ENCODE peak calls at places on chromosomes 16 and 17, in seven cellular contexts. One of them, this sample, is unnamed.

GRCh38 chr17:57989011-57989345 is 924 bp upstream of the VEZF1 start:
- DNase-seq in T-cell: no peak
- DNase-seq in GM03348: no peak
- DNase-seq in tibial nerve: no peak
- DNase-seq in dermis microvascular lymphatic vessel endothelial cell: no peak
- DNase-seq in cardiac muscle cell: no peak
- DNase-seq in fibroblast of lung: peak; percentile 29
- DNase-seq in this sample: peak; percentile 39

GRCh38 chr16:27228621-27229501 is 25.5 kb downstream of the KDM8 start:
- DNase-seq in T-cell: no peak
- DNase-seq in GM03348: no peak
- DNase-seq in tibial nerve: no peak
- DNase-seq in dermis microvascular lymphatic vessel endothelial cell: no peak
- DNase-seq in cardiac muscle cell: no peak
- DNase-seq in fibroblast of lung: no peak
- DNase-seq in this sample: no peak

GRCh38 chr17:9488556-9488955 is 87.1 kb downstream of the STX8 start:
- DNase-seq in T-cell: no peak
- DNase-seq in GM03348: no peak
- DNase-seq in tibial nerve: no peak
- DNase-seq in dermis microvascular lymphatic vessel endothelial cell: no peak
- DNase-seq in cardiac muscle cell: no peak
- DNase-seq in fibroblast of lung: peak; percentile 54
- DNase-seq in this sample: no peak

GRCh38 chr16:57187508-57187854 is 1.4 kb downstream of the RSPRY1 start:
- DNase-seq in T-cell: no peak
- DNase-seq in GM03348: no peak
- DNase-seq in tibial nerve: no peak
- DNase-seq in dermis microvascular lymphatic vessel endothelial cell: no peak
- DNase-seq in cardiac muscle cell: peak; percentile 22
- DNase-seq in fibroblast of lung: no peak
- DNase-seq in this sample: peak; percentile 14

GRCh38 chr16:77905356-77905920 is 116.9 kb upstream of the CLEC3A start:
- DNase-seq in T-cell: no peak
- DNase-seq in GM03348: no peak
- DNase-seq in tibial nerve: no peak
- DNase-seq in dermis microvascular lymphatic vessel endothelial cell: no peak
- DNase-seq in cardiac muscle cell: no peak
- DNase-seq in fibroblast of lung: peak; percentile 6
- DNase-seq in this sample: no peak

GRCh38 chr16:56743840-56744239 is 13.9 kb downstream of the NUP93 start:
- DNase-seq in T-cell: no peak
- DNase-seq in GM03348: peak; percentile 44
- DNase-seq in tibial nerve: no peak
- DNase-seq in dermis microvascular lymphatic vessel endothelial cell: peak; percentile 27
- DNase-seq in cardiac muscle cell: peak; percentile 61
- DNase-seq in fibroblast of lung: peak; percentile 55
- DNase-seq in this sample: peak; percentile 74

GRCh38 chr16:89410794-89411309 is 79.5 kb downstream of the ANKRD11 start:
- DNase-seq in T-cell: peak; percentile 35
- DNase-seq in GM03348: peak; percentile 79
- DNase-seq in tibial nerve: peak; percentile 43
- DNase-seq in dermis microvascular lymphatic vessel endothelial cell: peak; percentile 93
- DNase-seq in cardiac muscle cell: peak; percentile 91
- DNase-seq in fibroblast of lung: peak; percentile 89
- DNase-seq in this sample: peak; percentile 96

GRCh38 chr17:57588086-57588485 is 157.0 kb downstream of the CCDC182 start:
- DNase-seq in T-cell: no peak
- DNase-seq in GM03348: no peak
- DNase-seq in tibial nerve: no peak
- DNase-seq in dermis microvascular lymphatic vessel endothelial cell: no peak
- DNase-seq in cardiac muscle cell: no peak
- DNase-seq in fibroblast of lung: peak; percentile 17
- DNase-seq in this sample: no peak

GRCh38 chr16:3173892-3174617 is 13.9 kb upstream of the OR1F1 start:
- DNase-seq in T-cell: no peak
- DNase-seq in GM03348: no peak
- DNase-seq in tibial nerve: no peak
- DNase-seq in dermis microvascular lymphatic vessel endothelial cell: no peak
- DNase-seq in cardiac muscle cell: no peak
- DNase-seq in fibroblast of lung: no peak
- DNase-seq in this sample: no peak

GRCh38 chr17:42179911-42180410 is 981 bp downstream of the KCNH4 start:
- DNase-seq in T-cell: no peak
- DNase-seq in GM03348: peak; percentile 78
- DNase-seq in tibial nerve: no peak
- DNase-seq in dermis microvascular lymphatic vessel endothelial cell: no peak
- DNase-seq in cardiac muscle cell: peak; percentile 57
- DNase-seq in fibroblast of lung: peak; percentile 24
- DNase-seq in this sample: peak; percentile 50

GRCh38 chr17:48471807-48472484 is 41.9 kb upstream of the SKAP1 start:
- DNase-seq in T-cell: no peak
- DNase-seq in GM03348: no peak
- DNase-seq in tibial nerve: no peak
- DNase-seq in dermis microvascular lymphatic vessel endothelial cell: no peak
- DNase-seq in cardiac muscle cell: no peak
- DNase-seq in fibroblast of lung: no peak
- DNase-seq in this sample: no peak

GRCh38 chr17:32161506-32162365 is 19.4 kb downstream of the RHOT1 start:
- DNase-seq in T-cell: no peak
- DNase-seq in GM03348: peak; percentile 73
- DNase-seq in tibial nerve: no peak
- DNase-seq in dermis microvascular lymphatic vessel endothelial cell: no peak
- DNase-seq in cardiac muscle cell: peak; percentile 83
- DNase-seq in fibroblast of lung: peak; percentile 95
- DNase-seq in this sample: no peak

GRCh38 chr16:72021043-72021442 is 12.5 kb downstream of the DHODH start:
- DNase-seq in T-cell: no peak
- DNase-seq in GM03348: no peak
- DNase-seq in tibial nerve: no peak
- DNase-seq in dermis microvascular lymphatic vessel endothelial cell: no peak
- DNase-seq in cardiac muscle cell: no peak
- DNase-seq in fibroblast of lung: no peak
- DNase-seq in this sample: no peak

GRCh38 chr16:69482410-69482951 is 58.1 kb downstream of the CYB5B start:
- DNase-seq in T-cell: no peak
- DNase-seq in GM03348: peak; percentile 76
- DNase-seq in tibial nerve: peak; percentile 65
- DNase-seq in dermis microvascular lymphatic vessel endothelial cell: peak; percentile 98
- DNase-seq in cardiac muscle cell: peak; percentile 93
- DNase-seq in fibroblast of lung: peak; percentile 66
- DNase-seq in this sample: peak; percentile 93

GRCh38 chr17:3730881-3731429 is 7.3 kb downstream of the HASPIN start:
- DNase-seq in T-cell: no peak
- DNase-seq in GM03348: no peak
- DNase-seq in tibial nerve: no peak
- DNase-seq in dermis microvascular lymphatic vessel endothelial cell: no peak
- DNase-seq in cardiac muscle cell: peak; percentile 72
- DNase-seq in fibroblast of lung: peak; percentile 67
- DNase-seq in this sample: no peak

GRCh38 chr17:77393274-77393600 is 252.5 kb downstream of the SEC14L1 start:
- DNase-seq in T-cell: no peak
- DNase-seq in GM03348: no peak
- DNase-seq in tibial nerve: no peak
- DNase-seq in dermis microvascular lymphatic vessel endothelial cell: no peak
- DNase-seq in cardiac muscle cell: no peak
- DNase-seq in fibroblast of lung: no peak
- DNase-seq in this sample: no peak

GRCh38 chr17:58493506-58493905 is 5.3 kb upstream of the HSF5 start:
- DNase-seq in T-cell: no peak
- DNase-seq in GM03348: no peak
- DNase-seq in tibial nerve: no peak
- DNase-seq in dermis microvascular lymphatic vessel endothelial cell: no peak
- DNase-seq in cardiac muscle cell: no peak
- DNase-seq in fibroblast of lung: no peak
- DNase-seq in this sample: no peak

GRCh38 chr16:3971261-3971660 is 90.7 kb upstream of the CREBBP start:
- DNase-seq in T-cell: no peak
- DNase-seq in GM03348: no peak
- DNase-seq in tibial nerve: no peak
- DNase-seq in dermis microvascular lymphatic vessel endothelial cell: no peak
- DNase-seq in cardiac muscle cell: peak; percentile 58
- DNase-seq in fibroblast of lung: peak; percentile 96
- DNase-seq in this sample: no peak

GRCh38 chr16:13935408-13935807 is 15.5 kb downstream of the ERCC4 start:
- DNase-seq in T-cell: no peak
- DNase-seq in GM03348: no peak
- DNase-seq in tibial nerve: no peak
- DNase-seq in dermis microvascular lymphatic vessel endothelial cell: no peak
- DNase-seq in cardiac muscle cell: no peak
- DNase-seq in fibroblast of lung: no peak
- DNase-seq in this sample: no peak